ENCODE peak calls at places on chromosomes 7 and 10, in five cellular contexts. Z, D, C, A and N are unnamed samples.

GRCh38 chr10:21296575-21297355 is 228.7 kb downstream of the SKIDA1 start:
- DNase-seq in Z (no peak), D (no peak), C (peak; percentile 48), A (no peak), N (no peak)

GRCh38 chr7:157113607-157114006 is 25.1 kb upstream of the UBE3C start:
- DNase-seq in Z (no peak), D (peak; percentile 2), C (no peak), A (no peak), N (no peak)

GRCh38 chr7:112529486-112529885 is 48.7 kb downstream of the LSMEM1 start:
- DNase-seq in Z (no peak), D (no peak), C (peak; percentile 52), A (no peak), N (no peak)

GRCh38 chr7:77386165-77386824 is 29.9 kb downstream of the GSAP start:
- DNase-seq in Z (no peak), D (no peak), C (no peak), A (no peak), N (peak; percentile 37)

GRCh38 chr7:21430575-21430954 is 2.7 kb downstream of the SP4 start:
- DNase-seq in Z (no peak), D (no peak), C (no peak), A (no peak), N (no peak)

GRCh38 chr7:150755473-150756099 is 18.4 kb downstream of the GIMAP5 start:
- DNase-seq in Z (no peak), D (no peak), C (no peak), A (peak; percentile 94), N (no peak)

GRCh38 chr7:100434297-100435144 is 1.8 kb downstream of the PPP1R35 start:
- DNase-seq in Z (no peak), D (no peak), C (no peak), A (no peak), N (no peak)

GRCh38 chr7:66902844-66903180 is 18.2 kb upstream of the TMEM248 start:
- DNase-seq in Z (no peak), D (no peak), C (no peak), A (no peak), N (no peak)

GRCh38 chr10:60139290-60139689 is 232.9 kb upstream of the CCDC6 start:
- DNase-seq in Z (no peak), D (no peak), C (no peak), A (no peak), N (no peak)

GRCh38 chr10:51649064-51649463 is 50.3 kb downstream of the CSTF2T start:
- DNase-seq in Z (peak; percentile 80), D (no peak), C (no peak), A (no peak), N (peak; percentile 1)

GRCh38 chr7:44286618-44287487 is 38.5 kb downstream of the CAMK2B start:
- DNase-seq in Z (no peak), D (peak; percentile 66), C (no peak), A (no peak), N (no peak)

GRCh38 chr10:130737622-130738021 is 573.9 kb downstream of the TCERG1L start:
- DNase-seq in Z (no peak), D (peak; percentile 13), C (no peak), A (no peak), N (no peak)

GRCh38 chr7:64603271-64603670 is 40.4 kb upstream of the ZNF680 start:
- DNase-seq in Z (no peak), D (no peak), C (no peak), A (no peak), N (no peak)

GRCh38 chr10:123583639-123584418 is 82.3 kb upstream of the GPR26 start:
- DNase-seq in Z (peak; percentile 70), D (peak; percentile 96), C (peak; percentile 70), A (peak; percentile 55), N (peak; percentile 58)

GRCh38 chr10:25707541-25707940 is 226.5 kb upstream of the MYO3A start:
- DNase-seq in Z (no peak), D (no peak), C (no peak), A (no peak), N (no peak)

GRCh38 chr10:43084812-43085211 is 7.9 kb downstream of the RET start:
- DNase-seq in Z (no peak), D (no peak), C (no peak), A (no peak), N (no peak)